ENCODE peak calls at places on chromosomes 3 and 15, in eight cellular contexts. K is occipital lobe; Q is stimulated activated CD4-positive, alpha-beta T cell treated with anti-CD3 and anti-CD28 coated beads, Interleukin-12 subunit alpha, Interleukin-12 subunit beta, amount 100 ng/mL, for 4 hours; Z is germinal center; B is NCI-H69; O is stimulated activated effector memory CD8-positive, alpha-beta T cell treated with anti-CD3 and anti-CD28 coated beads, Interleukin-12 subunit alpha, Interleukin-12 subunit beta, amount 100 ng/mL, for 72 hours; G is colonic mucosa; E is neuronal stem cell. H is an unnamed sample.

GRCh38 chr15:59570364-59570763 is 41.2 kb upstream of the GCNT3 start:
- DNase-seq in B (no peak), O (no peak), G (peak; percentile 74), K (no peak), E (no peak), Q (no peak), Z (no peak), H (no peak)

GRCh38 chr15:89341316-89342005 is 6.8 kb upstream of the POLG start:
- DNase-seq in B (peak; percentile 9), E (no peak), Z (no peak), O (no peak), Q (no peak), G (no peak), K (no peak), H (no peak)

GRCh38 chr3:47441796-47442551 is 33.8 kb downstream of the SCAP start:
- DNase-seq in B (no peak), Q (no peak), K (no peak), E (no peak), O (no peak), G (peak; percentile 66), Z (no peak), H (no peak)

GRCh38 chr3:155598671-155599070 is 146.2 kb downstream of the PLCH1 start:
- DNase-seq in G (no peak), B (no peak), K (no peak), Z (no peak), E (no peak), Q (no peak), O (no peak), H (no peak)

GRCh38 chr3:50628601-50629000 is 11.7 kb downstream of the MAPKAPK3 start:
- DNase-seq in O (no peak), K (no peak), Q (no peak), E (no peak), G (no peak), B (no peak), Z (no peak), H (no peak)

GRCh38 chr15:96416218-96416933 is 85.9 kb downstream of the NR2F2 start:
- DNase-seq in K (no peak), Q (no peak), E (no peak), G (no peak), Z (no peak), O (no peak), B (no peak), H (no peak)

GRCh38 chr3:36988336-36988735 is 4.6 kb downstream of the EPM2AIP1 start:
- DNase-seq in Z (no peak), K (no peak), O (no peak), E (no peak), Q (no peak), G (no peak), B (no peak), H (no peak)

GRCh38 chr15:40511472-40512133 is 40.8 kb downstream of the CHST14 start:
- DNase-seq in E (no peak), K (peak; percentile 25), Z (peak; percentile 58), B (peak; percentile 68), G (peak; percentile 88), Q (no peak), O (peak; percentile 10), H (peak; percentile 76)

GRCh38 chr3:58163234-58163633 is 47.5 kb downstream of the DNASE1L3 start:
- DNase-seq in Q (no peak), G (no peak), O (no peak), K (no peak), B (no peak), E (no peak), Z (no peak), H (no peak)

GRCh38 chr3:42010530-42010929 is 48.6 kb upstream of the ULK4 start:
- DNase-seq in Z (no peak), B (peak; percentile 81), Q (no peak), E (no peak), K (no peak), O (no peak), G (peak; percentile 62), H (no peak)